ENCODE peak calls at places on chromosomes 5 and 9, in nine cellular contexts. One of them, this sample, is unnamed.

GRCh38 chr9:73441890-73442818 is 290.5 kb downstream of the ANXA1 start:
- DNase-seq in spleen: no peak
- DNase-seq in Peyer's patch: no peak
- DNase-seq in HCT116: no peak
- DNase-seq in uterus: no peak
- DNase-seq in GM12878: no peak
- DNase-seq in heart left ventricle: no peak
- DNase-seq in sigmoid colon: no peak
- DNase-seq in stomach: no peak
- DNase-seq in this sample: no peak

GRCh38 chr9:970310-971002 is 6.0 kb upstream of the DMRT3 start:
- DNase-seq in spleen: no peak
- DNase-seq in GM12878: no peak
- DNase-seq in sigmoid colon: no peak
- DNase-seq in Peyer's patch: no peak
- DNase-seq in uterus: no peak
- DNase-seq in HCT116: no peak
- DNase-seq in heart left ventricle: no peak
- DNase-seq in stomach: no peak
- DNase-seq in this sample: no peak

GRCh38 chr5:172985596-172985995 is 2.0 kb downstream of the ATP6V0E1 start:
- DNase-seq in stomach: no peak
- DNase-seq in spleen: no peak
- DNase-seq in GM12878: no peak
- DNase-seq in HCT116: no peak
- DNase-seq in heart left ventricle: no peak
- DNase-seq in uterus: no peak
- DNase-seq in Peyer's patch: no peak
- DNase-seq in sigmoid colon: no peak
- DNase-seq in this sample: no peak

GRCh38 chr5:6703791-6704190 is 9.4 kb upstream of the TENT4A start:
- DNase-seq in stomach: no peak
- DNase-seq in spleen: no peak
- DNase-seq in sigmoid colon: no peak
- DNase-seq in HCT116: no peak
- DNase-seq in uterus: no peak
- DNase-seq in Peyer's patch: no peak
- DNase-seq in GM12878: no peak
- DNase-seq in heart left ventricle: no peak
- DNase-seq in this sample: no peak

GRCh38 chr9:96293481-96293880 is 8.5 kb downstream of the HSD17B3 start:
- DNase-seq in GM12878: no peak
- DNase-seq in heart left ventricle: no peak
- DNase-seq in spleen: no peak
- DNase-seq in HCT116: peak; percentile 10
- DNase-seq in uterus: no peak
- DNase-seq in Peyer's patch: no peak
- DNase-seq in sigmoid colon: no peak
- DNase-seq in stomach: no peak
- DNase-seq in this sample: no peak

GRCh38 chr9:95030920-95031662 is 286.4 kb downstream of the FANCC start:
- DNase-seq in uterus: no peak
- DNase-seq in Peyer's patch: no peak
- DNase-seq in GM12878: no peak
- DNase-seq in spleen: no peak
- DNase-seq in stomach: no peak
- DNase-seq in heart left ventricle: no peak
- DNase-seq in HCT116: no peak
- DNase-seq in sigmoid colon: no peak
- DNase-seq in this sample: no peak

GRCh38 chr5:57172466-57172961 is 1.3 kb upstream of the GPBP1 start:
- DNase-seq in stomach: no peak
- DNase-seq in GM12878: no peak
- DNase-seq in uterus: no peak
- DNase-seq in spleen: no peak
- DNase-seq in heart left ventricle: no peak
- DNase-seq in sigmoid colon: no peak
- DNase-seq in HCT116: no peak
- DNase-seq in Peyer's patch: no peak
- DNase-seq in this sample: no peak

GRCh38 chr9:137380171-137380570 is 42.8 kb downstream of the EXD3 start:
- DNase-seq in stomach: no peak
- DNase-seq in Peyer's patch: no peak
- DNase-seq in GM12878: no peak
- DNase-seq in heart left ventricle: no peak
- DNase-seq in sigmoid colon: no peak
- DNase-seq in HCT116: no peak
- DNase-seq in uterus: no peak
- DNase-seq in spleen: no peak
- DNase-seq in this sample: no peak

GRCh38 chr5:151772868-151773561 is 1.3 kb downstream of the G3BP1 start:
- DNase-seq in HCT116: no peak
- DNase-seq in sigmoid colon: no peak
- DNase-seq in stomach: no peak
- DNase-seq in uterus: no peak
- DNase-seq in Peyer's patch: peak; percentile 56
- DNase-seq in heart left ventricle: peak; percentile 38
- DNase-seq in GM12878: no peak
- DNase-seq in spleen: no peak
- DNase-seq in this sample: no peak

GRCh38 chr9:135749171-135750045 is 47.4 kb downstream of the KCNT1 start:
- DNase-seq in Peyer's patch: no peak
- DNase-seq in stomach: no peak
- DNase-seq in heart left ventricle: no peak
- DNase-seq in uterus: no peak
- DNase-seq in spleen: no peak
- DNase-seq in HCT116: no peak
- DNase-seq in sigmoid colon: no peak
- DNase-seq in GM12878: no peak
- DNase-seq in this sample: no peak

GRCh38 chr5:9194509-9194908 is 351.4 kb downstream of the SEMA5A start:
- DNase-seq in HCT116: no peak
- DNase-seq in spleen: no peak
- DNase-seq in heart left ventricle: no peak
- DNase-seq in stomach: no peak
- DNase-seq in GM12878: no peak
- DNase-seq in Peyer's patch: no peak
- DNase-seq in uterus: no peak
- DNase-seq in sigmoid colon: no peak
- DNase-seq in this sample: no peak

GRCh38 chr5:174426851-174427250 is 297.5 kb upstream of the MSX2 start:
- DNase-seq in heart left ventricle: no peak
- DNase-seq in Peyer's patch: no peak
- DNase-seq in stomach: no peak
- DNase-seq in GM12878: no peak
- DNase-seq in HCT116: no peak
- DNase-seq in sigmoid colon: no peak
- DNase-seq in uterus: no peak
- DNase-seq in spleen: no peak
- DNase-seq in this sample: no peak

GRCh38 chr5:137254153-137254552 is 245.0 kb downstream of the SPOCK1 start:
- DNase-seq in stomach: no peak
- DNase-seq in heart left ventricle: no peak
- DNase-seq in sigmoid colon: no peak
- DNase-seq in GM12878: no peak
- DNase-seq in uterus: no peak
- DNase-seq in spleen: no peak
- DNase-seq in HCT116: no peak
- DNase-seq in Peyer's patch: no peak
- DNase-seq in this sample: no peak

GRCh38 chr5:72178910-72179815 is 71.9 kb downstream of the MAP1B start:
- DNase-seq in uterus: peak; percentile 78
- DNase-seq in stomach: no peak
- DNase-seq in Peyer's patch: peak; percentile 52
- DNase-seq in spleen: no peak
- DNase-seq in GM12878: no peak
- DNase-seq in heart left ventricle: peak; percentile 66
- DNase-seq in sigmoid colon: peak; percentile 86
- DNase-seq in HCT116: peak; percentile 28
- DNase-seq in this sample: peak; percentile 79

GRCh38 chr5:126403156-126403555 is 20.1 kb upstream of the GRAMD2B start:
- DNase-seq in spleen: no peak
- DNase-seq in stomach: no peak
- DNase-seq in heart left ventricle: no peak
- DNase-seq in Peyer's patch: no peak
- DNase-seq in HCT116: no peak
- DNase-seq in sigmoid colon: no peak
- DNase-seq in GM12878: no peak
- DNase-seq in uterus: no peak
- DNase-seq in this sample: no peak

GRCh38 chr9:134336174-134336705 is 10.0 kb downstream of the RXRA start:
- DNase-seq in uterus: no peak
- DNase-seq in spleen: no peak
- DNase-seq in GM12878: no peak
- DNase-seq in Peyer's patch: no peak
- DNase-seq in sigmoid colon: no peak
- DNase-seq in HCT116: no peak
- DNase-seq in heart left ventricle: no peak
- DNase-seq in stomach: no peak
- DNase-seq in this sample: no peak

GRCh38 chr9:132849168-132849831 is 28.8 kb downstream of the AK8 start:
- DNase-seq in Peyer's patch: no peak
- DNase-seq in spleen: no peak
- DNase-seq in GM12878: no peak
- DNase-seq in heart left ventricle: peak; percentile 65
- DNase-seq in HCT116: no peak
- DNase-seq in uterus: no peak
- DNase-seq in sigmoid colon: peak; percentile 93
- DNase-seq in stomach: peak; percentile 85
- DNase-seq in this sample: peak; percentile 54

GRCh38 chr5:159207616-159208507 is 1.5 kb downstream of the RNF145 start:
- DNase-seq in GM12878: peak; percentile 47
- DNase-seq in stomach: peak; percentile 82
- DNase-seq in sigmoid colon: peak; percentile 91
- DNase-seq in Peyer's patch: peak; percentile 92
- DNase-seq in heart left ventricle: peak; percentile 87
- DNase-seq in uterus: peak; percentile 64
- DNase-seq in HCT116: peak; percentile 33
- DNase-seq in spleen: peak; percentile 96
- DNase-seq in this sample: peak; percentile 77
- TF ChIP-seq POLR2A in GM12878: peak; percentile 74
- TF ChIP-seq POLR2A in stomach: no peak
- TF ChIP-seq POLR2A in sigmoid colon: peak; percentile 59
- TF ChIP-seq POLR2A in Peyer's patch: peak; percentile 19
- TF ChIP-seq POLR2A in heart left ventricle: peak; percentile 30
- TF ChIP-seq POLR2A in uterus: no peak
- TF ChIP-seq POLR2A in HCT116: no peak
- TF ChIP-seq POLR2A in spleen: peak; percentile 46
- TF ChIP-seq POLR2A in this sample: peak; percentile 49

GRCh38 chr9:24286761-24287160 is 258.9 kb downstream of the IZUMO3 start:
- DNase-seq in Peyer's patch: no peak
- DNase-seq in sigmoid colon: no peak
- DNase-seq in HCT116: no peak
- DNase-seq in spleen: no peak
- DNase-seq in heart left ventricle: no peak
- DNase-seq in stomach: no peak
- DNase-seq in GM12878: no peak
- DNase-seq in uterus: no peak
- DNase-seq in this sample: no peak
- H3K9me3 ChIP-seq in Peyer's patch: no peaks in the 10 kb centered on the region
- H3K9me3 ChIP-seq in sigmoid colon: no peaks in the 10 kb centered on the region
- H3K9me3 ChIP-seq in HCT116: peaks cover 8% of the 10 kb centered on the region
- H3K9me3 ChIP-seq in spleen: no peaks in the 10 kb centered on the region
- H3K9me3 ChIP-seq in heart left ventricle: peaks cover 3% of the 10 kb centered on the region
- H3K9me3 ChIP-seq in stomach: peaks cover 14% of the 10 kb centered on the region
- H3K9me3 ChIP-seq in GM12878: no peaks in the 10 kb centered on the region
- H3K9me3 ChIP-seq in uterus: no peaks in the 10 kb centered on the region
- H3K9me3 ChIP-seq in this sample: no peaks in the 10 kb centered on the region

GRCh38 chr9:88438819-88439218 is 50.6 kb downstream of the SPIN1 start:
- DNase-seq in uterus: no peak
- DNase-seq in spleen: no peak
- DNase-seq in sigmoid colon: no peak
- DNase-seq in GM12878: no peak
- DNase-seq in heart left ventricle: no peak
- DNase-seq in HCT116: no peak
- DNase-seq in Peyer's patch: no peak
- DNase-seq in stomach: no peak
- DNase-seq in this sample: no peak
- H3K27ac ChIP-seq in uterus: no peak overlapping the region
- H3K27ac ChIP-seq in spleen: no peak overlapping the region
- H3K27ac ChIP-seq in sigmoid colon: no peak overlapping the region
- H3K27ac ChIP-seq in GM12878: no peak overlapping the region
- H3K27ac ChIP-seq in heart left ventricle: no peak overlapping the region
- H3K27ac ChIP-seq in HCT116: no peak overlapping the region
- H3K27ac ChIP-seq in Peyer's patch: no peak overlapping the region
- H3K27ac ChIP-seq in stomach: no peak overlapping the region
- H3K27ac ChIP-seq in this sample: no peak overlapping the region

GRCh38 chr5:17258429-17258828 is 41.0 kb downstream of the BASP1 start:
- DNase-seq in HCT116: no peak
- DNase-seq in Peyer's patch: no peak
- DNase-seq in uterus: no peak
- DNase-seq in stomach: no peak
- DNase-seq in heart left ventricle: no peak
- DNase-seq in GM12878: no peak
- DNase-seq in sigmoid colon: no peak
- DNase-seq in spleen: no peak
- DNase-seq in this sample: no peak

GRCh38 chr5:17257705-17258273 is 40.4 kb downstream of the BASP1 start:
- DNase-seq in HCT116: no peak
- DNase-seq in spleen: no peak
- DNase-seq in sigmoid colon: no peak
- DNase-seq in Peyer's patch: no peak
- DNase-seq in uterus: no peak
- DNase-seq in stomach: no peak
- DNase-seq in heart left ventricle: no peak
- DNase-seq in GM12878: peak; percentile 70
- DNase-seq in this sample: no peak

GRCh38 chr5:17256839-17257238 is 39.4 kb downstream of the BASP1 start:
- DNase-seq in heart left ventricle: no peak
- DNase-seq in sigmoid colon: no peak
- DNase-seq in GM12878: no peak
- DNase-seq in HCT116: no peak
- DNase-seq in uterus: no peak
- DNase-seq in Peyer's patch: no peak
- DNase-seq in spleen: no peak
- DNase-seq in stomach: no peak
- DNase-seq in this sample: no peak

GRCh38 chr5:17256171-17256570 is 38.7 kb downstream of the BASP1 start:
- DNase-seq in sigmoid colon: no peak
- DNase-seq in heart left ventricle: no peak
- DNase-seq in stomach: no peak
- DNase-seq in HCT116: no peak
- DNase-seq in Peyer's patch: no peak
- DNase-seq in uterus: no peak
- DNase-seq in GM12878: no peak
- DNase-seq in spleen: no peak
- DNase-seq in this sample: no peak

DNA sequence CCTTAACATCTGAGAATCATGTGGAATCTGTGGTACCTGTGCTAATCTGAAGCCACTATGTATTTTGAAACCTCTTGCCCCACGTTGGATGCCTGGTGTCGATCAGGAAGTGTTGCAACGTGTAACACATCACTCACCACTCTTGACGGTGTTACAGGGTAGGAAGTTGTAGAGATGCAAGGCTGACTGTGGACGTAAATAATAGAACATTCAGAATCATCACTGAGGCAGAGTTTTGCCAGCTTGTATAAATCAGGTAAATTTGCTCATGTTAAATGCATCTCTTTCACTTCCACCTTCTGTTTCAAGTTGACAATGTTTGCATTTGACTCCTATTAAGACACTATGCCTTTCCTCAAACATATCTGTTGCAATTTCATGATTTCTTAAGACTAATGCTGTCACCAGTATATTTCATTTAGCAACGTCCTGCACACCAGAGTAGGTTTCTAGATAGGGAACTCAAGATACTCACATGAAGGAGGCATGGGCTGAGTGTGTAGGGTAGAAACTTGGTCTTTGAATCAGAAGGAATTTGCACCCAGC is 38.1 kb downstream of the BASP1 start:
- DNase-seq in stomach: no peak
- DNase-seq in spleen: no peak
- DNase-seq in heart left ventricle: no peak
- DNase-seq in GM12878: peak; percentile 51
- DNase-seq in Peyer's patch: no peak
- DNase-seq in HCT116: no peak
- DNase-seq in uterus: no peak
- DNase-seq in sigmoid colon: no peak
- DNase-seq in this sample: no peak
- TF ChIP-seq POLR2A in stomach: no peak
- TF ChIP-seq POLR2A in spleen: no peak
- TF ChIP-seq POLR2A in heart left ventricle: no peak
- TF ChIP-seq POLR2A in GM12878: no peak
- TF ChIP-seq POLR2A in Peyer's patch: no peak
- TF ChIP-seq POLR2A in HCT116: no peak
- TF ChIP-seq POLR2A in uterus: no peak
- TF ChIP-seq POLR2A in sigmoid colon: no peak
- TF ChIP-seq POLR2A in this sample: no peak

This sample was measured in ovary.